ENCODE peak calls at places on chromosomes 1 and 21, in five cellular contexts. D is endothelial cell of umbilical vein, C is GM12878, J is transverse colon, M is esophagus muscularis mucosa. I is an unnamed sample.

GRCh38 chr1:43789604-43790288 is 82.4 kb downstream of the ST3GAL3 start:
- DNase-seq in C (no peak), D (no peak), M (no peak), J (no peak), I (no peak)

GRCh38 chr1:203682401-203683383 is 56.1 kb downstream of the ATP2B4 start:
- DNase-seq in C (no peak), D (peak; percentile 67), M (no peak), J (peak; percentile 25), I (no peak)

GRCh38 chr1:36436820-36437219 is 13.4 kb downstream of the OSCP1 start:
- DNase-seq in C (no peak), M (no peak), D (no peak), J (no peak), I (no peak)

GRCh38 chr1:42924249-42925131 is 34.2 kb downstream of the SLC2A1 start:
- DNase-seq in M (peak; percentile 99), C (peak; percentile 72), D (peak; percentile 91), J (peak; percentile 96), I (peak; percentile 84)

GRCh38 chr1:239816090-239816812 is 275.4 kb upstream of the FMN2 start:
- DNase-seq in M (no peak), C (no peak), D (no peak), J (peak; percentile 25), I (peak; percentile 57)

GRCh38 chr1:203213126-203213525 is 16.3 kb downstream of the CHIT1 start:
- DNase-seq in M (no peak), C (no peak), D (no peak), J (no peak), I (no peak)

GRCh38 chr1:160954158-160955104 is at the start of gene ITLN2:
- DNase-seq in J (peak; percentile 62), M (no peak), C (peak; percentile 16), D (no peak), I (peak; percentile 22)

GRCh38 chr21:22575165-22575584 is 1577.0 kb downstream of the NCAM2 start:
- DNase-seq in M (no peak), D (peak; percentile 93), J (no peak), C (no peak), I (no peak)

GRCh38 chr1:43422995-43423671 is 30.6 kb downstream of the HYI start:
- DNase-seq in D (no peak), M (no peak), C (no peak), J (no peak), I (no peak)

GRCh38 chr1:220207406-220207805 is 64.8 kb downstream of the RAB3GAP2 start:
- DNase-seq in J (no peak), C (no peak), M (no peak), D (no peak), I (no peak)

GRCh38 chr1:204266504-204267034 is 52.8 kb upstream of the GOLT1A start:
- DNase-seq in D (no peak), M (no peak), J (peak; percentile 64), C (no peak), I (no peak)

GRCh38 chr1:232531291-232531690 is 98.6 kb downstream of the SIPA1L2 start:
- DNase-seq in M (no peak), C (no peak), J (no peak), D (no peak), I (no peak)

GRCh38 chr1:60504206-60504868 is 430.8 kb upstream of the C1orf87 start:
- DNase-seq in J (no peak), M (no peak), C (no peak), D (peak; percentile 75), I (no peak)

GRCh38 chr1:27755865-27756264 is 17.2 kb upstream of the STX12 start:
- DNase-seq in D (no peak), M (no peak), C (no peak), J (no peak), I (no peak)

GRCh38 chr1:221777434-221778072 is 35.7 kb upstream of the DUSP10 start:
- DNase-seq in M (no peak), C (peak; percentile 99), D (no peak), J (no peak), I (no peak)

GRCh38 chr1:87180682-87181081 is 148.0 kb upstream of the LMO4 start:
- DNase-seq in D (no peak), J (no peak), M (no peak), C (no peak), I (no peak)

GRCh38 chr1:229537894-229538293 is 20.6 kb downstream of the ABCB10 start:
- DNase-seq in C (no peak), D (no peak), M (no peak), J (no peak), I (no peak)

GRCh38 chr1:180183426-180183825 is 28.8 kb downstream of the QSOX1 start:
- DNase-seq in D (no peak), J (no peak), M (no peak), C (no peak), I (no peak)

GRCh38 chr1:164635784-164636729 is 77.1 kb downstream of the PBX1 start:
- DNase-seq in M (no peak), J (peak; percentile 66), D (no peak), C (no peak), I (no peak)

GRCh38 chr1:16727190-16728111 is 12.9 kb upstream of the RNU1-4 start:
- DNase-seq in D (peak; percentile 39), M (peak; percentile 97), J (peak; percentile 14), C (peak; percentile 42), I (no peak)

GRCh38 chr1:212699104-212699838 is 369 bp downstream of the BATF3 start:
- DNase-seq in M (no peak), C (no peak), J (peak; percentile 52), D (peak; percentile 18), I (no peak)

GRCh38 chr1:39196244-39197215 is 8.0 kb upstream of the MACF1 start:
- DNase-seq in D (peak; percentile 70), C (no peak), J (peak; percentile 26), M (no peak), I (no peak)

GRCh38 chr1:235199441-235199840 is 38.4 kb upstream of the RBM34 start:
- DNase-seq in J (no peak), D (peak; percentile 60), C (no peak), M (no peak), I (no peak)

GRCh38 chr1:32115496-32115895 is 7.6 kb downstream of the KPNA6 start:
- DNase-seq in C (no peak), M (no peak), J (no peak), D (no peak), I (no peak)
- TF ChIP-seq POLR2AphosphoS5 in C (no peak), M (no peak), J (no peak), D (no peak), I (no peak)

GRCh38 chr1:12179638-12180121 is 12.9 kb downstream of the TNFRSF1B start:
- DNase-seq in C (no peak), J (no peak), D (no peak), M (no peak), I (no peak)

GRCh38 chr1:12177999-12178441 is 11.2 kb downstream of the TNFRSF1B start:
- DNase-seq in M (no peak), J (peak; percentile 64), C (no peak), D (peak; percentile 85), I (no peak)

GRCh38 chr1:12180315-12180714 is 13.5 kb downstream of the TNFRSF1B start:
- DNase-seq in M (no peak), J (peak; percentile 65), C (no peak), D (no peak), I (no peak)

GRCh38 chr1:12178511-12178910 is 11.7 kb downstream of the TNFRSF1B start:
- DNase-seq in J (no peak), C (no peak), D (no peak), M (no peak), I (no peak)

GRCh38 chr1:12179111-12179519 is 12.3 kb downstream of the TNFRSF1B start:
- DNase-seq in D (peak; percentile 85), M (no peak), J (peak; percentile 41), C (no peak), I (no peak)
- TF ChIP-seq POLR2AphosphoS5 in D (peak; percentile 70), M (peak; percentile 39), J (no peak), C (no peak), I (no peak)

GRCh38 chr21:34306246-34306645 is 57.6 kb upstream of the KCNE2 start:
- DNase-seq in J (no peak), D (no peak), C (no peak), M (no peak), I (no peak)
- TF ChIP-seq POLR2AphosphoS5 in J (no peak), D (no peak), C (no peak), M (no peak), I (no peak)

GRCh38 chr1:174999216-174999925 is 376 bp upstream of the CACYBP start:
- DNase-seq in J (peak; percentile 98), M (peak; percentile 99), C (peak; percentile 98), D (peak; percentile 100), I (peak; percentile 99)

GRCh38 chr1:175002910-175003517 is 3.3 kb downstream of the CACYBP start:
- DNase-seq in M (no peak), J (no peak), D (no peak), C (no peak), I (no peak)

GRCh38 chr1:174998569-174999215 is 1.1 kb upstream of the CACYBP start:
- DNase-seq in D (peak; percentile 59), J (peak; percentile 40), M (no peak), C (peak; percentile 54), I (peak; percentile 48)

GRCh38 chr1:175000697-175001187 is 995 bp downstream of the CACYBP start:
- DNase-seq in J (no peak), D (peak; percentile 51), C (no peak), M (no peak), I (no peak)

GRCh38 chr1:174999926-175000696 is at the start of gene CACYBP:
- DNase-seq in C (no peak), J (no peak), D (peak; percentile 54), M (peak; percentile 92), I (no peak)
- TF ChIP-seq POLR2AphosphoS5 in C (no peak), J (peak; percentile 5), D (peak; percentile 66), M (peak; percentile 69), I (no peak)

I was measured in Panc1.